ENCODE peak calls at places on chromosomes 7 and 10, in four cellular contexts. H is uterus, T is suprapubic skin, G is stomach. D is an unnamed sample.

GRCh38 chr10:100600218-100600617 is 64.5 kb downstream of the HIF1AN start:
- DNase-seq in T (no peak), H (no peak), G (no peak), D (no peak)

GRCh38 chr7:74253975-74254857 is at the start of gene RFC2:
- DNase-seq in G (peak; percentile 98), H (peak; percentile 98), T (peak; percentile 98), D (peak; percentile 92)

GRCh38 chr10:99507265-99507664 is 25.5 kb upstream of the NKX2-3 start:
- DNase-seq in T (no peak), H (no peak), G (no peak), D (no peak)

GRCh38 chr10:119940487-119940886 is 48.0 kb downstream of the SEC23IP start:
- DNase-seq in H (no peak), G (no peak), T (no peak), D (no peak)

GRCh38 chr7:98051118-98051744 is 55.4 kb upstream of the LMTK2 start:
- DNase-seq in G (peak; percentile 27), H (no peak), T (no peak), D (no peak)

GRCh38 chr7:80316811-80317210 is 182.2 kb downstream of the GNAI1 start:
- DNase-seq in G (no peak), H (no peak), T (no peak), D (no peak)

GRCh38 chr7:125099519-125099918 is 169.9 kb upstream of the POT1 start:
- DNase-seq in H (no peak), T (no peak), G (no peak), D (no peak)

GRCh38 chr10:112603062-112603461 is 156.0 kb downstream of the VTI1A start:
- DNase-seq in T (no peak), G (no peak), H (no peak), D (no peak)

GRCh38 chr10:122124342-122124741 is 135.4 kb downstream of the TACC2 start:
- DNase-seq in G (no peak), T (no peak), H (no peak), D (no peak)

GRCh38 chr10:34812771-34813170 is 2.3 kb downstream of the PARD3 start:
- DNase-seq in G (no peak), H (no peak), T (no peak), D (no peak)

GRCh38 chr7:98294798-98295382 is 13.4 kb downstream of the BRI3 start:
- DNase-seq in H (no peak), T (peak; percentile 69), G (peak; percentile 78), D (no peak)

GRCh38 chr7:139203992-139204391 is 27.0 kb upstream of the UBN2 start:
- DNase-seq in G (no peak), H (no peak), T (no peak), D (no peak)

GRCh38 chr7:7564323-7564780 is 2.3 kb upstream of the MIOS start:
- DNase-seq in H (no peak), T (no peak), G (no peak), D (no peak)

GRCh38 chr10:71784679-71785272 is 11.5 kb upstream of the VSIR start:
- DNase-seq in G (no peak), H (no peak), T (no peak), D (no peak)
- TF ChIP-seq POLR2A in G (no peak), H (no peak), T (no peak), D (no peak)

GRCh38 chr7:4724648-4725013 is 42.5 kb downstream of the FOXK1 start:
- DNase-seq in H (peak; percentile 50), G (no peak), T (no peak), D (no peak)

GRCh38 chr7:4726051-4726450 is 44.0 kb downstream of the FOXK1 start:
- DNase-seq in H (no peak), T (no peak), G (no peak), D (no peak)

GRCh38 chr7:4722960-4723359 is 40.9 kb downstream of the FOXK1 start:
- DNase-seq in H (no peak), T (no peak), G (no peak), D (no peak)

GRCh38 chr7:4726568-4726967 is 44.5 kb downstream of the FOXK1 start:
- DNase-seq in G (no peak), T (no peak), H (no peak), D (no peak)

GRCh38 chr7:4725014-4725951 is 43.2 kb downstream of the FOXK1 start:
- DNase-seq in H (peak; percentile 78), T (peak; percentile 85), G (peak; percentile 83), D (peak; percentile 59)
- TF ChIP-seq CTCF in H (no peak), T (no peak), G (no peak), D (no peak)

GRCh38 chr10:75165684-75166622 is 44.6 kb upstream of the VDAC2 start:
- DNase-seq in G (no peak), T (no peak), H (no peak), D (no peak)
- H3K27ac ChIP-seq in G (no peak overlapping the region), T (no peak overlapping the region), H (no peak overlapping the region), D (no peak overlapping the region)

GRCh38 chr7:49768835-49769234 is 4.6 kb upstream of the VWC2 start:
- DNase-seq in G (no peak), H (no peak), T (no peak), D (no peak)

GRCh38 chr7:49768254-49768653 is 5.2 kb upstream of the VWC2 start:
- DNase-seq in T (no peak), H (no peak), G (no peak), D (no peak)

GRCh38 chr7:49766966-49767365 is 6.5 kb upstream of the VWC2 start:
- DNase-seq in G (no peak), T (no peak), H (no peak), D (no peak)

GRCh38 chr7:49767719-49768118 is 5.7 kb upstream of the VWC2 start:
- DNase-seq in T (no peak), G (no peak), H (no peak), D (no peak)

GRCh38 chr7:49763791-49764190 is 9.6 kb upstream of the VWC2 start:
- DNase-seq in G (no peak), T (no peak), H (no peak), D (no peak)
- TF ChIP-seq POLR2A in G (no peak), T (no peak), H (no peak), D (no peak)